ENCODE peak calls at places on chromosome 16, in four cellular contexts. One of them, this sample, is unnamed.
A peak's percentile ranks its signal among the peaks of the same experiment; 100 is the strongest.

GRCh38 chr16:87822571-87822970 is 46.7 kb downstream of the SLC7A5 start:
- DNase-seq in CD8-positive, alpha-beta T cell: no peak
- DNase-seq in ascending aorta: no peak
- DNase-seq in HCT116: no peak
- DNase-seq in this sample: no peak

GRCh38 chr16:12119562-12119961 is 143.0 kb downstream of the SNX29 start:
- DNase-seq in CD8-positive, alpha-beta T cell: no peak
- DNase-seq in ascending aorta: no peak
- DNase-seq in HCT116: no peak
- DNase-seq in this sample: no peak

GRCh38 chr16:3152273-3153076 is 17.6 kb downstream of the ZNF213 start:
- DNase-seq in CD8-positive, alpha-beta T cell: peak; percentile 58
- DNase-seq in ascending aorta: peak; percentile 95
- DNase-seq in HCT116: peak; percentile 89
- DNase-seq in this sample: no peak

GRCh38 chr16:68382296-68382718 is 66.0 kb downstream of the SMPD3 start:
- DNase-seq in CD8-positive, alpha-beta T cell: no peak
- DNase-seq in ascending aorta: no peak
- DNase-seq in HCT116: no peak
- DNase-seq in this sample: no peak

GRCh38 chr16:16045879-16046278 is 96.5 kb downstream of the ABCC1 start:
- DNase-seq in CD8-positive, alpha-beta T cell: no peak
- DNase-seq in ascending aorta: no peak
- DNase-seq in HCT116: no peak
- DNase-seq in this sample: no peak

GRCh38 chr16:24745791-24746190 is 16.3 kb downstream of the TNRC6A start:
- DNase-seq in CD8-positive, alpha-beta T cell: no peak
- DNase-seq in ascending aorta: no peak
- DNase-seq in HCT116: no peak
- DNase-seq in this sample: no peak

GRCh38 chr16:49766280-49766679 is 89.6 kb downstream of the ZNF423 start:
- DNase-seq in CD8-positive, alpha-beta T cell: no peak
- DNase-seq in ascending aorta: no peak
- DNase-seq in HCT116: no peak
- DNase-seq in this sample: no peak

GRCh38 chr16:28192811-28193529 is 18.8 kb downstream of the XPO6 start:
- DNase-seq in CD8-positive, alpha-beta T cell: peak; percentile 67
- DNase-seq in ascending aorta: no peak
- DNase-seq in HCT116: no peak
- DNase-seq in this sample: no peak

GRCh38 chr16:25013751-25014499 is 1.2 kb downstream of the ARHGAP17 start:
- DNase-seq in CD8-positive, alpha-beta T cell: no peak
- DNase-seq in ascending aorta: no peak
- DNase-seq in HCT116: no peak
- DNase-seq in this sample: no peak

GRCh38 chr16:68091604-68092261 is 6.6 kb downstream of the NFATC3 start:
- DNase-seq in CD8-positive, alpha-beta T cell: no peak
- DNase-seq in ascending aorta: no peak
- DNase-seq in HCT116: no peak
- DNase-seq in this sample: no peak

GRCh38 chr16:89841275-89841674 is 13.0 kb downstream of the SPIRE2 start:
- DNase-seq in CD8-positive, alpha-beta T cell: peak; percentile 60
- DNase-seq in ascending aorta: no peak
- DNase-seq in HCT116: no peak
- DNase-seq in this sample: no peak

GRCh38 chr16:73202176-73202729 is 154.3 kb upstream of the ZFHX3 start:
- DNase-seq in CD8-positive, alpha-beta T cell: no peak
- DNase-seq in ascending aorta: no peak
- DNase-seq in HCT116: no peak
- DNase-seq in this sample: no peak

GRCh38 chr16:73209190-73209589 is 161.3 kb upstream of the ZFHX3 start:
- DNase-seq in CD8-positive, alpha-beta T cell: no peak
- DNase-seq in ascending aorta: no peak
- DNase-seq in HCT116: no peak
- DNase-seq in this sample: no peak

GRCh38 chr16:73206306-73206705 is 158.4 kb upstream of the ZFHX3 start:
- DNase-seq in CD8-positive, alpha-beta T cell: no peak
- DNase-seq in ascending aorta: no peak
- DNase-seq in HCT116: no peak
- DNase-seq in this sample: no peak

GRCh38 chr16:73205153-73205549 is 157.2 kb upstream of the ZFHX3 start:
- DNase-seq in CD8-positive, alpha-beta T cell: no peak
- DNase-seq in ascending aorta: no peak
- DNase-seq in HCT116: no peak
- DNase-seq in this sample: no peak

GRCh38 chr16:73204359-73205152 is 156.6 kb upstream of the ZFHX3 start:
- DNase-seq in CD8-positive, alpha-beta T cell: no peak
- DNase-seq in ascending aorta: no peak
- DNase-seq in HCT116: no peak
- DNase-seq in this sample: no peak
- H3K27ac ChIP-seq in CD8-positive, alpha-beta T cell: no peak overlapping the region
- H3K27ac ChIP-seq in ascending aorta: no peak overlapping the region
- H3K27ac ChIP-seq in HCT116: no peak overlapping the region
- H3K27ac ChIP-seq in this sample: no peak overlapping the region

DNA sequence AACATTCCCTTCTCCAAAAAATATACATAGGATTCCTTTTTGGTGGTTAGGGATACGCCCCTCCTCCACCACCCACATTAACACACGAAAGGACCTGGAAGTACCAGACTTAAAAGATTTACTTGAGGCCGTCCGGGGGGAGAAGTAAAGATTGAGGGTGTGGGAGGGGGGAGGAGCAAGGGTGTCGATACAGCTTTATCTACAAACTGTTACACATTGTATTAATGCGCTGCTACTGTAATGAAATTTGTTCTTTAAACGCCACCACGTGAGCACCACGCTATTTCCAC is 496 bp downstream of the PALB2 start:
- DNase-seq in CD8-positive, alpha-beta T cell: no peak
- DNase-seq in ascending aorta: no peak
- DNase-seq in HCT116: no peak
- DNase-seq in this sample: peak; percentile 4
- H3K9me3 ChIP-seq in CD8-positive, alpha-beta T cell: no peaks in the 10 kb centered on the region
- H3K9me3 ChIP-seq in ascending aorta: no peaks in the 10 kb centered on the region
- H3K9me3 ChIP-seq in HCT116: no peaks in the 10 kb centered on the region
- H3K9me3 ChIP-seq in this sample: no peaks in the 10 kb centered on the region

DNA sequence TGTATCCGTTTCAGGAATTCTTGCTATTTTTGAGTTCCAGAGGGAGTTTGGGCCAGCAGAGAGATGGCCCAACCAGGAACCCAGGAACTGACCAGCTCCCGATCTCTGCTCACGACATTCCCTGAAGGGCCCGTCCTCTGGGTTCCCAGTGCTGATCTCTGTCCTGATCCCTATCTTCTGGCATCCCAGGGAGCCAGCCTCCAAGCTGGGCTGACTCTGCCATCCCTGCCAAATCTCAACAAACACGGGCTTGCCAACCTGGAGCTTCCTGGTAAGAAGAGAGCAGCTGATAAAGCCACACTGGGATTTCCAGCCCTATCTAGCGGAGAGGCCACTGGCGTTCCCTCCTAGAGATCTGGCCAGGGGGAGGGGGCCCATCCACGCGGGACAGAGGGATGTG is 16.2 kb downstream of the GPRC5B start:
- DNase-seq in CD8-positive, alpha-beta T cell: no peak
- DNase-seq in ascending aorta: no peak
- DNase-seq in HCT116: no peak
- DNase-seq in this sample: no peak
- H3K27ac ChIP-seq in CD8-positive, alpha-beta T cell: no peak overlapping the region
- H3K27ac ChIP-seq in ascending aorta: peak overlapping the region; percentile 74
- H3K27ac ChIP-seq in HCT116: no peak overlapping the region
- H3K27ac ChIP-seq in this sample: no peak overlapping the region

GRCh38 chr16:35713762-35714650 is 2254.6 kb downstream of the TP53TG3F start:
- DNase-seq in CD8-positive, alpha-beta T cell: no peak
- DNase-seq in ascending aorta: peak; percentile 12
- DNase-seq in HCT116: no peak
- DNase-seq in this sample: no peak
- H3K9me3 ChIP-seq in CD8-positive, alpha-beta T cell: no peaks in the 10 kb centered on the region
- H3K9me3 ChIP-seq in ascending aorta: peaks cover 31% of the 10 kb centered on the region
- H3K9me3 ChIP-seq in HCT116: peaks cover 4% of the 10 kb centered on the region
- H3K9me3 ChIP-seq in this sample: no peaks in the 10 kb centered on the region

GRCh38 chr16:46808997-46809396 is 22.0 kb downstream of the C16orf87 start:
- DNase-seq in CD8-positive, alpha-beta T cell: no peak
- DNase-seq in ascending aorta: no peak
- DNase-seq in HCT116: no peak
- DNase-seq in this sample: no peak
- H3K27ac ChIP-seq in CD8-positive, alpha-beta T cell: no peak overlapping the region
- H3K27ac ChIP-seq in ascending aorta: no peak overlapping the region
- H3K27ac ChIP-seq in HCT116: no peak overlapping the region
- H3K27ac ChIP-seq in this sample: no peak overlapping the region

This sample was measured in iPS DF 6.9.